ENCODE peak calls at places on chromosome 15, in five cellular contexts. One of them, this sample, is unnamed.

GRCh38 chr15:63185206-63185605 is 4.2 kb upstream of the RAB8B start:
- DNase-seq in CD8-positive, alpha-beta T cell: no peak
- DNase-seq in progenitor cell of endocrine pancreas: no peak
- DNase-seq in RWPE1: no peak
- DNase-seq in PC-3: no peak
- DNase-seq in this sample: no peak

GRCh38 chr15:52912172-52912571 is 122.0 kb upstream of the ONECUT1 start:
- DNase-seq in CD8-positive, alpha-beta T cell: no peak
- DNase-seq in RWPE1: peak; percentile 13
- DNase-seq in PC-3: peak; percentile 2
- DNase-seq in progenitor cell of endocrine pancreas: no peak
- DNase-seq in this sample: no peak

GRCh38 chr15:59250249-59250648 is 43.6 kb downstream of the LDHAL6B start:
- DNase-seq in RWPE1: no peak
- DNase-seq in PC-3: no peak
- DNase-seq in progenitor cell of endocrine pancreas: no peak
- DNase-seq in CD8-positive, alpha-beta T cell: no peak
- DNase-seq in this sample: no peak

GRCh38 chr15:96264801-96265515 is 65.5 kb upstream of the NR2F2 start:
- DNase-seq in progenitor cell of endocrine pancreas: no peak
- DNase-seq in PC-3: peak; percentile 78
- DNase-seq in RWPE1: peak; percentile 20
- DNase-seq in CD8-positive, alpha-beta T cell: no peak
- DNase-seq in this sample: no peak

GRCh38 chr15:77514635-77515421 is 94.1 kb downstream of the HMG20A start:
- DNase-seq in progenitor cell of endocrine pancreas: no peak
- DNase-seq in RWPE1: no peak
- DNase-seq in CD8-positive, alpha-beta T cell: no peak
- DNase-seq in PC-3: no peak
- DNase-seq in this sample: no peak

GRCh38 chr15:75947117-75947516 is 43.4 kb downstream of the FBXO22 start:
- DNase-seq in PC-3: peak; percentile 25
- DNase-seq in CD8-positive, alpha-beta T cell: no peak
- DNase-seq in RWPE1: peak; percentile 82
- DNase-seq in progenitor cell of endocrine pancreas: no peak
- DNase-seq in this sample: no peak

GRCh38 chr15:78951841-78952238 is 7.0 kb upstream of the CTSH start:
- DNase-seq in progenitor cell of endocrine pancreas: no peak
- DNase-seq in CD8-positive, alpha-beta T cell: no peak
- DNase-seq in PC-3: peak; percentile 89
- DNase-seq in RWPE1: peak; percentile 89
- DNase-seq in this sample: no peak

GRCh38 chr15:91864669-91865068 is 11.2 kb downstream of the SLCO3A1 start:
- DNase-seq in PC-3: no peak
- DNase-seq in progenitor cell of endocrine pancreas: no peak
- DNase-seq in RWPE1: no peak
- DNase-seq in CD8-positive, alpha-beta T cell: peak; percentile 39
- DNase-seq in this sample: no peak

GRCh38 chr15:75149911-75150709 is 51.6 kb upstream of the C15orf39 start:
- DNase-seq in RWPE1: peak; percentile 66
- DNase-seq in PC-3: peak; percentile 96
- DNase-seq in progenitor cell of endocrine pancreas: no peak
- DNase-seq in CD8-positive, alpha-beta T cell: no peak
- DNase-seq in this sample: no peak

GRCh38 chr15:96073908-96074307 is 256.6 kb upstream of the NR2F2 start:
- DNase-seq in progenitor cell of endocrine pancreas: no peak
- DNase-seq in PC-3: no peak
- DNase-seq in CD8-positive, alpha-beta T cell: no peak
- DNase-seq in RWPE1: no peak
- DNase-seq in this sample: no peak

GRCh38 chr15:80934761-80935221 is 54.8 kb downstream of the MESD start:
- DNase-seq in PC-3: no peak
- DNase-seq in progenitor cell of endocrine pancreas: no peak
- DNase-seq in CD8-positive, alpha-beta T cell: no peak
- DNase-seq in RWPE1: no peak
- DNase-seq in this sample: no peak

GRCh38 chr15:93050648-93051047 is 38.4 kb downstream of the RGMA start:
- DNase-seq in RWPE1: no peak
- DNase-seq in PC-3: no peak
- DNase-seq in CD8-positive, alpha-beta T cell: no peak
- DNase-seq in progenitor cell of endocrine pancreas: no peak
- DNase-seq in this sample: no peak

GRCh38 chr15:36612063-36612788 is 32.8 kb downstream of the CDIN1 start:
- DNase-seq in RWPE1: peak; percentile 85
- DNase-seq in progenitor cell of endocrine pancreas: no peak
- DNase-seq in CD8-positive, alpha-beta T cell: no peak
- DNase-seq in PC-3: peak; percentile 96
- DNase-seq in this sample: no peak

DNA sequence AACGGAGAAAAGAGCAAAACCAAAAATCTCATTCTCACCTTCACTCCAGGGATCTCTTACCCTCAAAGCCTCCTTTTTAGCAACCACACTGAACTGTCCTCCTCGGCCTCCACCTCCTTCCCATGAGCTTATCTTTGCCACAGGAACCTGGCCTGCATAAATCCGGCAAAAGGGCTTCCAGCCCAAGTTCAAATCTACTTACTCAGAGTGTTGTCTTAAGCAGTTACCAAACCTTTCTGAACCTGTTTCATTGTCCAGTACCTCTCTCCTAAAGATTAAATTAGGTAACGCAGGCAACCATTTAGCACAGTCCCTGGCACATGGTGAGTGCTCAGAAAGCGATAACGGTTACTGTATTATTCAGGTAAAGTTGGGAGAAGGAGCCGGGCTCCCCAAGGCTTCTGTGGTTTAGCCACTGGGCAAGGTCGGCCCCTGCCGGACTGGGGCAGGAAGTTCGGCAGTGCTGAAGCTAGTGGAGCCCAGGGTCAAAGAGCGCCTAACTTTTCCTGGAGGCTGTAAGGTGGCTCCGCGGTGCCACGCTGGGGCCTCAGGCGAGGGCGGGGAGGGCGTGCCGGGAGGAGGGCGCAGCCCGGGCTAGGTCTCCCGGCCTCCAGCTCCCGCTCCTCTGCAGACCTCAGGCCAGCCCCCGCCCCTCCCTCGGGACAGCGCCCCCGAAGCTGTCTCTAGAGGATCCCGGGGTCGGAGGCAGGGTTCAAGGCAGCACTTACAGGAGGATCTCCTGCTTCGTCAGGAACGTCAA is 620 bp downstream of the CIB1 start:
- DNase-seq in CD8-positive, alpha-beta T cell: peak; percentile 53
- DNase-seq in RWPE1: peak; percentile 70
- DNase-seq in progenitor cell of endocrine pancreas: peak; percentile 51
- DNase-seq in PC-3: peak; percentile 60
- DNase-seq in this sample: no peak
- TF ChIP-seq CTCF in CD8-positive, alpha-beta T cell: no peak
- TF ChIP-seq CTCF in RWPE1: peak; percentile 88
- TF ChIP-seq CTCF in progenitor cell of endocrine pancreas: peak; percentile 55
- TF ChIP-seq CTCF in PC-3: peak; percentile 45
- TF ChIP-seq CTCF in this sample: peak; percentile 69

GRCh38 chr15:29623240-29623639 is 199.0 kb downstream of the TJP1 start:
- DNase-seq in progenitor cell of endocrine pancreas: no peak
- DNase-seq in PC-3: no peak
- DNase-seq in RWPE1: no peak
- DNase-seq in CD8-positive, alpha-beta T cell: no peak
- DNase-seq in this sample: no peak
- TF ChIP-seq CTCF in progenitor cell of endocrine pancreas: no peak
- TF ChIP-seq CTCF in PC-3: no peak
- TF ChIP-seq CTCF in RWPE1: no peak
- TF ChIP-seq CTCF in CD8-positive, alpha-beta T cell: no peak
- TF ChIP-seq CTCF in this sample: peak; percentile 39

GRCh38 chr15:71802770-71803169 is 7.6 kb upstream of the NR2E3 start:
- DNase-seq in PC-3: no peak
- DNase-seq in RWPE1: no peak
- DNase-seq in CD8-positive, alpha-beta T cell: no peak
- DNase-seq in progenitor cell of endocrine pancreas: no peak
- DNase-seq in this sample: peak; percentile 58
- TF ChIP-seq CTCF in PC-3: peak; percentile 59
- TF ChIP-seq CTCF in RWPE1: no peak
- TF ChIP-seq CTCF in CD8-positive, alpha-beta T cell: no peak
- TF ChIP-seq CTCF in progenitor cell of endocrine pancreas: peak; percentile 38
- TF ChIP-seq CTCF in this sample: peak; percentile 57

GRCh38 chr15:46088486-46089437 is 453.9 kb downstream of the SQOR start:
- DNase-seq in RWPE1: peak; percentile 8
- DNase-seq in progenitor cell of endocrine pancreas: no peak
- DNase-seq in PC-3: peak; percentile 79
- DNase-seq in CD8-positive, alpha-beta T cell: no peak
- DNase-seq in this sample: no peak

GRCh38 chr15:46089438-46090044 is 454.7 kb downstream of the SQOR start:
- DNase-seq in progenitor cell of endocrine pancreas: no peak
- DNase-seq in PC-3: no peak
- DNase-seq in CD8-positive, alpha-beta T cell: no peak
- DNase-seq in RWPE1: no peak
- DNase-seq in this sample: no peak

GRCh38 chr15:46091860-46092450 is 457.1 kb downstream of the SQOR start:
- DNase-seq in PC-3: peak; percentile 67
- DNase-seq in RWPE1: no peak
- DNase-seq in progenitor cell of endocrine pancreas: no peak
- DNase-seq in CD8-positive, alpha-beta T cell: no peak
- DNase-seq in this sample: no peak
- TF ChIP-seq CTCF in PC-3: peak; percentile 81
- TF ChIP-seq CTCF in RWPE1: peak; percentile 45
- TF ChIP-seq CTCF in progenitor cell of endocrine pancreas: peak; percentile 61
- TF ChIP-seq CTCF in CD8-positive, alpha-beta T cell: no peak
- TF ChIP-seq CTCF in this sample: peak; percentile 80

GRCh38 chr15:29942144-29942543 is 119.9 kb upstream of the TJP1 start:
- DNase-seq in PC-3: peak; percentile 35
- DNase-seq in CD8-positive, alpha-beta T cell: no peak
- DNase-seq in progenitor cell of endocrine pancreas: no peak
- DNase-seq in RWPE1: no peak
- DNase-seq in this sample: no peak
- TF ChIP-seq CTCF in PC-3: peak; percentile 62
- TF ChIP-seq CTCF in CD8-positive, alpha-beta T cell: no peak
- TF ChIP-seq CTCF in progenitor cell of endocrine pancreas: peak; percentile 30
- TF ChIP-seq CTCF in RWPE1: no peak
- TF ChIP-seq CTCF in this sample: peak; percentile 61

GRCh38 chr15:90301901-90302300 is 36.4 kb downstream of the NGRN start:
- DNase-seq in progenitor cell of endocrine pancreas: no peak
- DNase-seq in RWPE1: no peak
- DNase-seq in CD8-positive, alpha-beta T cell: no peak
- DNase-seq in PC-3: no peak
- DNase-seq in this sample: no peak
- TF ChIP-seq CTCF in progenitor cell of endocrine pancreas: no peak
- TF ChIP-seq CTCF in RWPE1: no peak
- TF ChIP-seq CTCF in CD8-positive, alpha-beta T cell: no peak
- TF ChIP-seq CTCF in PC-3: no peak
- TF ChIP-seq CTCF in this sample: no peak

GRCh38 chr15:40233727-40234577 is 4.9 kb upstream of the PAK6 start:
- DNase-seq in CD8-positive, alpha-beta T cell: no peak
- DNase-seq in PC-3: no peak
- DNase-seq in RWPE1: peak; percentile 59
- DNase-seq in progenitor cell of endocrine pancreas: no peak
- DNase-seq in this sample: no peak
- TF ChIP-seq CTCF in CD8-positive, alpha-beta T cell: no peak
- TF ChIP-seq CTCF in PC-3: no peak
- TF ChIP-seq CTCF in RWPE1: no peak
- TF ChIP-seq CTCF in progenitor cell of endocrine pancreas: no peak
- TF ChIP-seq CTCF in this sample: no peak

GRCh38 chr15:33701304-33701696 is 267.0 kb upstream of the CHRM5 start:
- DNase-seq in progenitor cell of endocrine pancreas: no peak
- DNase-seq in PC-3: peak; percentile 26
- DNase-seq in CD8-positive, alpha-beta T cell: no peak
- DNase-seq in RWPE1: no peak
- DNase-seq in this sample: no peak
- TF ChIP-seq CTCF in progenitor cell of endocrine pancreas: no peak
- TF ChIP-seq CTCF in PC-3: no peak
- TF ChIP-seq CTCF in CD8-positive, alpha-beta T cell: no peak
- TF ChIP-seq CTCF in RWPE1: no peak
- TF ChIP-seq CTCF in this sample: no peak

GRCh38 chr15:61519296-61519695 is 290.2 kb upstream of the RORA start:
- DNase-seq in RWPE1: no peak
- DNase-seq in progenitor cell of endocrine pancreas: no peak
- DNase-seq in CD8-positive, alpha-beta T cell: no peak
- DNase-seq in PC-3: no peak
- DNase-seq in this sample: no peak
- TF ChIP-seq CTCF in RWPE1: no peak
- TF ChIP-seq CTCF in progenitor cell of endocrine pancreas: no peak
- TF ChIP-seq CTCF in CD8-positive, alpha-beta T cell: no peak
- TF ChIP-seq CTCF in PC-3: no peak
- TF ChIP-seq CTCF in this sample: no peak

GRCh38 chr15:85330941-85331588 is 49.3 kb upstream of the AKAP13 start:
- DNase-seq in PC-3: peak; percentile 94
- DNase-seq in CD8-positive, alpha-beta T cell: peak; percentile 73
- DNase-seq in progenitor cell of endocrine pancreas: peak; percentile 57
- DNase-seq in RWPE1: peak; percentile 83
- DNase-seq in this sample: peak; percentile 80
- TF ChIP-seq CTCF in PC-3: peak; percentile 88
- TF ChIP-seq CTCF in CD8-positive, alpha-beta T cell: peak; percentile 43
- TF ChIP-seq CTCF in progenitor cell of endocrine pancreas: peak; percentile 84
- TF ChIP-seq CTCF in RWPE1: peak; percentile 98
- TF ChIP-seq CTCF in this sample: peak; percentile 83

This sample was measured in type B pancreatic cell.